ENCODE peak calls at places on chromosomes 4 and X, in four cellular contexts. J is SK-N-SH, M is K562, R is GM12878. K is an unnamed sample.

GRCh38 chrX:39899876-39900787 is 197.6 kb downstream of the BCOR start:
- DNase-seq in J (peak), M (no peak), R (no peak), K (no peak)

GRCh38 chr4:133152801-133153526 is 3.9 kb downstream of the PCDH10 start:
- DNase-seq in J (no peak), M (no peak), R (no peak), K (no peak)

GRCh38 chr4:87053064-87053693 is 118.4 kb downstream of the AFF1 start:
- DNase-seq in J (no peak), M (no peak), R (no peak), K (no peak)

GRCh38 chr4:85952518-85952917 is 407.3 kb downstream of the MAPK10 start:
- DNase-seq in J (no peak), M (no peak), R (no peak), K (no peak)

GRCh38 chr4:86818211-86818610 is 31.0 kb downstream of the SLC10A6 start:
- DNase-seq in J (no peak), M (no peak), R (no peak), K (no peak)

GRCh38 chrX:70970482-70970999 is 39.6 kb upstream of the SLC7A3 start:
- DNase-seq in J (peak), M (peak), R (no peak), K (no peak)

GRCh38 chr4:40916218-40916555 is 166.4 kb downstream of the NSUN7 start:
- DNase-seq in J (no peak), M (no peak), R (no peak), K (no peak)

GRCh38 chrX:94454159-94454558 is 780.2 kb downstream of the FAM133A start:
- DNase-seq in J (no peak), M (no peak), R (no peak), K (no peak)

GRCh38 chr4:122163767-122164166 is 11.6 kb downstream of the BLTP1 start:
- DNase-seq in J (no peak), M (no peak), R (no peak), K (no peak)

GRCh38 chrX:109856974-109857373 is 123.9 kb upstream of the ACSL4 start:
- DNase-seq in J (peak), M (peak), R (no peak), K (no peak)

DNA sequence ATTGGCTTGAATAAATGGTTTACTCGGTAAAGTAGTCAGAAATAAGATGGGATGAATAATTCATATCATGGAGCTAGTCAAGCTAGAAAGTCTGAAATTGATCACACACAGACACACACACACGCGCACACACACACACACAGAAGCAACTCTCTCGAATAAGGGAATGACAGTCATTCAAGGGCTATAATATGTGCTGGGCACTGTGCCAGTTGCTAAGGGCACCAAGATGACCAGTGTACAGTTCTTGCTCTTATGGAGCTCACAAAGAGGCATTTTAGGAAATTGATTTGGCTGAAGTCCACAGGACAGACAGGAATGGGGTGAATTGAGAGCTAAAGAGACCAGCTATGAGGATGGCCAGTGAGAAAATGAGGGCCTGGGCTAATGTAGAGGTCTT is 34.2 kb upstream of the SH3D19 start:
- DNase-seq in J (peak), M (no peak), R (no peak), K (no peak)
- TF ChIP-seq USF1 in J (no peak), M (no peak), R (no peak), K (no peak)

GRCh38 chr4:60619531-60620305 is 580.4 kb upstream of the ADGRL3 start:
- DNase-seq in J (no peak), M (no peak), R (no peak), K (no peak)
- TF ChIP-seq USF1 in J (no peak), M (no peak), R (no peak), K (no peak)

GRCh38 chr4:73021634-73022033 is 47.9 kb downstream of the COX18 start:
- DNase-seq in J (peak), M (no peak), R (no peak), K (no peak)
- TF ChIP-seq USF1 in J (no peak), M (no peak), R (no peak), K (no peak)

GRCh38 chr4:24400537-24400936 is 183.8 kb downstream of the DHX15 start:
- DNase-seq in J (no peak), M (no peak), R (no peak), K (no peak)

GRCh38 chr4:24405926-24406325 is 178.4 kb downstream of the DHX15 start:
- DNase-seq in J (no peak), M (no peak), R (no peak), K (no peak)

GRCh38 chr4:24403263-24403662 is 181.1 kb downstream of the DHX15 start:
- DNase-seq in J (no peak), M (no peak), R (no peak), K (no peak)

GRCh38 chr4:24405356-24405755 is 179.0 kb downstream of the DHX15 start:
- DNase-seq in J (no peak), M (no peak), R (no peak), K (no peak)

DNA sequence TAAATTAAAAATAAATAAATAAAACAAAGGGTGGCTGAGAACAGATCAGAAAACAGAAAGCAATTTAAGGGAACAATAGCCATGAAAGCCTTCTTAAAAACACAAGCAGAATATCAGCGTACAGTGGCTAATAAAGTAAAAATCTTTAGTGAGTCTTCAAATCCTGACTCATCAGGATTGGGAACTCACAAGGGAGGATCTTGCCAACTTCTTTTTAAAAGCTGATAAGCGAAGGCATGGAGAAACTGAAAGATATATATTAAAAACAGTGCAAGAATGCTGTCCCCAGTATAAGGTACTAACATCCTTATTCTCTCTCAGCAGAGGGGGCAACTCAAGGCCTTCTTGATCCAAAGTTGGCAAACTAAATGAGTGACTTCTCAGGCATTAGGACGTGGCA is 180.1 kb downstream of the DHX15 start:
- DNase-seq in J (no peak), M (no peak), R (no peak), K (no peak)
- TF ChIP-seq USF1 in J (no peak), M (no peak), R (no peak), K (no peak)

GRCh38 chr4:15376145-15376544 is 51.7 kb upstream of the C1QTNF7 start:
- DNase-seq in J (no peak), M (no peak), R (no peak), K (no peak)

GRCh38 chr4:15374697-15375096 is 53.1 kb upstream of the C1QTNF7 start:
- DNase-seq in J (no peak), M (no peak), R (no peak), K (no peak)

GRCh38 chr4:15378055-15378454 is 49.8 kb upstream of the C1QTNF7 start:
- DNase-seq in J (no peak), M (no peak), R (no peak), K (no peak)

GRCh38 chr4:15375707-15376106 is 52.1 kb upstream of the C1QTNF7 start:
- DNase-seq in J (no peak), M (no peak), R (no peak), K (no peak)

DNA sequence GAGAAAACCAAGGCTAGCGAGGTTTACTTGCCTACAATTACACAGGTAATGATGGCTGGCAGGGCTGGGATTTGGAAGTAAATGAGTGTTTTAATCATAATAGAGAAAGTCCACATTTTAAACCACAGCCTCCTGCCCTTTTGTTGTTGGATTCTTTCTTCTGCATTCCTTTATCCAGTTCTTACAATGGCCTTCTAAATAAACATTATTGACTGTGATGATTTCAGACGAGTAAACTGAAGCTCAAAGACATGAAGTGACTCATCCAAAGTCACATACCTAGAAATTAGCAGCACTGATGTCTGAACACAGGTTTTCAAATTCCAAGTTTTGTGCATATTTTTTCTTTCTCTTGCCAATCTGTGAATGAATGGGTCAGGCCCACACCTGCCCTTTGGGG is 51.2 kb upstream of the C1QTNF7 start:
- DNase-seq in J (no peak), M (no peak), R (no peak), K (no peak)
- TF ChIP-seq USF1 in J (no peak), M (no peak), R (no peak), K (no peak)

DNA sequence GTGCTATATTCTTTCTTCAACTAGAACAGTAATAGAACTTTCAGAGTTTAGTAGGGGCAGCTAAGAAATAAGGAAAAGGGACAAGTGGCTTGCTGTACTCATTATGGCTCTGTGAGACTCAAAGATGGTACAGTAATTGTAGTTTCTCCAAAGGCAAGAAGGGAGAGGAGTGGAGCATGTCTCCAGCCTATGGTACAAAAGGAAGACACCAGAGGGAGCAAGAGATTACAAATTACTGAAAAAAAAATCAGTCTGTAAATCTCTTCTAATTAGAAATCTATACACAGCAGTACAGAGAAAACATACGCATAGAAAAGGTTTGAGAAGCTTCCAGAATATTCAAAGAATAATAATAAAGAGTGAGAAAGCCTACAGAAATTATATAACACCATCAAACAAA is 61.4 kb downstream of the KLHL4 start:
- DNase-seq in J (no peak), M (no peak), R (no peak), K (no peak)
- TF ChIP-seq USF1 in J (no peak), M (no peak), R (no peak), K (no peak)

GRCh38 chr4:20252656-20253271 is 1.1 kb downstream of the SLIT2 start:
- DNase-seq in J (peak), M (no peak), R (no peak), K (peak)
- TF ChIP-seq USF1 in J (no peak), M (no peak), R (no peak), K (no peak)

GRCh38 chr4:166726832-166727231 is 507.5 kb downstream of the SPOCK3 start:
- DNase-seq in J (no peak), M (no peak), R (no peak), K (no peak)
- TF ChIP-seq USF1 in J (no peak), M (no peak), R (no peak), K (no peak)

GRCh38 chrX:150696264-150696789 is 3.1 kb downstream of the MTMR1 start:
- DNase-seq in J (no peak), M (no peak), R (no peak), K (no peak)
- TF ChIP-seq USF1 in J (no peak), M (no peak), R (no peak), K (no peak)